ENCODE peak calls at places on chromosomes 5 and 9, in four cellular contexts. C is stomach, V is NT2/D1, O is GM23248. T is an unnamed sample.

GRCh38 chr9:83523684-83524083 is 14.5 kb downstream of the FRMD3 start:
- DNase-seq in O (no peak), V (no peak), C (no peak), T (no peak)

GRCh38 chr9:77744877-77745435 is 96.8 kb upstream of the GNA14 start:
- DNase-seq in V (no peak), C (no peak), O (no peak), T (no peak)

GRCh38 chr5:168002116-168002515 is 289.3 kb upstream of the WWC1 start:
- DNase-seq in O (no peak), V (no peak), C (no peak), T (no peak)

GRCh38 chr5:6399978-6400910 is 21.9 kb upstream of the MED10 start:
- DNase-seq in V (no peak), O (peak; percentile 50), C (no peak), T (no peak)

GRCh38 chr5:98605010-98605425 is 168.4 kb upstream of the RGMB start:
- DNase-seq in O (peak; percentile 28), V (no peak), C (no peak), T (no peak)

GRCh38 chr5:27814211-27814610 is 775.8 kb upstream of the CDH9 start:
- DNase-seq in O (no peak), C (no peak), V (no peak), T (no peak)

GRCh38 chr5:54460181-54460919 is 4.9 kb downstream of the HSPB3 start:
- DNase-seq in V (no peak), O (peak; percentile 85), C (no peak), T (no peak)

GRCh38 chr5:68178579-68178978 is 37.0 kb upstream of the PIK3R1 start:
- DNase-seq in O (no peak), C (no peak), V (no peak), T (no peak)

GRCh38 chr9:83449166-83449565 is 89.0 kb downstream of the FRMD3 start:
- DNase-seq in C (no peak), V (no peak), O (no peak), T (no peak)

GRCh38 chr9:124133752-124134151 is 122.2 kb downstream of the LHX2 start:
- DNase-seq in V (no peak), O (peak; percentile 59), C (peak; percentile 57), T (no peak)

GRCh38 chr5:76476639-76477038 is 73.6 kb downstream of the IQGAP2 start:
- DNase-seq in O (no peak), V (no peak), C (no peak), T (no peak)

GRCh38 chr5:159911349-159911748 is 4.9 kb upstream of the ADRA1B start:
- DNase-seq in V (no peak), O (no peak), C (no peak), T (no peak)

GRCh38 chr9:27276182-27277030 is 20.5 kb downstream of the EQTN start:
- DNase-seq in O (peak; percentile 67), V (peak; percentile 25), C (no peak), T (peak; percentile 20)

GRCh38 chr9:23123048-23123632 is 676.5 kb downstream of the DMRTA1 start:
- DNase-seq in O (peak; percentile 53), V (peak; percentile 48), C (no peak), T (peak; percentile 37)

DNA sequence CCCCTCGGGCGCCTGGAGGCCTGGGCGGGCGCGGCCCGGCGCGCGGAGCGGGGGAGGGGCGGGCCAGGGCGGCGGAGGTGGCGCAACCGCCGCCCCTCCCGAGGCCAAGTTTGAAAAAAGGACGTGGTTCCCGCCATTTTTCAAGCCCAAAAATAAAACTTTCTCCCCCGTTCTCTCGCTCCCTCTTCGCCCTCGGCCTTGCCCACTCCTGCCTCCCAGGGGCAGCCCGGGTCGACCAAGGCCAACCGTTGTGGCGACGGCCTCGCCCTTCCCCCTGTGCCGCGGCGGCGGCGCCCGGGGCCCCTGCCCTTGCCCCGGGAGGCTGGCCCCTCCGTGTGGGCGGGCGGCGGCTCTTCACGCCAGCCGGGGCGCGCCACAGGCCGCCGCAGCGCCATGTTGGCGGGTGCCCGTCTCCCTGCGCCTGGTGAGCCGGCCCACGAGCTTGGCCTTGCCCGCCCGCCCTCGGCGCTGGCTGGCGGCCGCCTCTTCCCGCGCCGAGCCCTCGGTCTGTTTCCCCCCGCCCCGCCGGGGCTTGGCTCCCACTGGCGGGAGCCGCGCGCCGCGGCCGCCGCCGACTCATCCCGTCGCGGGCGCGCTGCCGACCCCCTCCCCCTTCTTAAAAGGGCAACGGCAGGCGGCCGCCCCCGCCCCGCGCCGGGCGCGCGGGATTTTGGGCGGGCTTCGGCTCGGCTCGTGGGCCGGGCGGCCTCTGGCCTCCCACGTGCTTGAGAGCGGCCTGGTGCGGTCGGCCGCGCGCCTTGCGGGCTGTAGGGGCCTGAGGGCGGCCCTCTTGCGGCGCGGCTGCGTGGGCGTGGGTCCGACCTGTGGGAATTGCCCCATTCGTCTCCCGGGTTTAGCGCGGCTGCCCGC is 1.3 kb downstream of the ANP32B start:
- DNase-seq in V (no peak), C (peak; percentile 81), O (peak; percentile 90), T (no peak)
- H3K4me1 ChIP-seq in V (peaks cover 4% of the 10 kb centered on the region), C (peaks cover 49% of the 10 kb centered on the region), O (peaks cover 29% of the 10 kb centered on the region), T (no peaks in the 10 kb centered on the region)

DNA sequence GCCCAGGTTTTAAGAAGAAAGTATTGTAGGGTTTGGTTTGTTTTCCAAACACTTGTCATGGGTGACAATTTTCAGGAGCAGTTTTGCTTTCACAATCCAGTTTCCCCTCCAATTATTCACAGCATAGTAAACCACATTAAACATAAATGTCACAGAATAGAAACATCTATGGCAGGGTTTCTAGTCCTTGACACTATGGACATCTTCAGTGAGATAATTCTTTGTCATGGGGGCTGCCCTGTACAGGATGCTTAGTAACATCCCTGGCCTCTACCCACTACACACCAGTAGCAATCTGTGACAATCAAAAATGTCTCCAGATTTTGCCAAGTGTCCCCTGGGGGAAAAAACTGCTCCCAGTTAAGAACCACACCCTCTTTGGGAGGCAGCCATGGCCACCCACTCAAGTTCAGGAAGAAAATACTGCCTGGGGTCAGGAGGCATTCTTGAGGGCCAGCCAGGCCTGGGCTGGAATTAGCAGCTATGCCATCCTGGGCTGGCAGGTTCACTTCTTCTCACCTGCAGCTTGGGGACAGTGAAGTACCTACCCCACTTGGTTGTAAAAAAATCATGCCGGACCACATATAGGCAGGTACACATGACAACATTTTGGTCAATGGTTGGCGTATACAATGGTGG is 116.3 kb downstream of the HSD17B3 start:
- DNase-seq in C (peak; percentile 59), O (no peak), V (no peak), T (no peak)
- H3K4me3 ChIP-seq in C (no peak overlapping the region), O (no peak overlapping the region), V (no peak overlapping the region), T (no peak overlapping the region)

DNA sequence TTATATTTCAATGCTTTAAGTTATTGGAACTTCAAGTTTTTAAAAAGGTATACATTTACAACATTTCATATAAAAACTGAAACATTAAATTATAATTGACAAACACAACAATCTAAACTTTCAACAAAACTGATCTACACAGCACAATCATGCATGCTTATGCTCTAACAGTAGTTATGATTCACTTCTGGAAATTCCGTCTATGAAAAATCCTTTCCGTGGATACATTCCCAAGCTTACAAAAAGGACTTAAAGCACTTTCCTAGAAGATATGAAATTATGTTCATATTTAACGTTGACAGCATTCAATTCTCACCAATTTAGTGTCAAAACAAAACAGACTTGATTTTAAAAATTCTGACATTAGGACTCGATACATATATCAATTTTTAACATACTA is 3.7 kb downstream of the HNRNPH1 start:
- DNase-seq in O (peak; percentile 72), C (no peak), V (no peak), T (no peak)
- H3K4me1 ChIP-seq in O (peaks cover 41% of the 10 kb centered on the region), C (peaks cover 77% of the 10 kb centered on the region), V (peaks cover 2% of the 10 kb centered on the region), T (peaks cover 6% of the 10 kb centered on the region)

GRCh38 chr5:10533218-10533617 is 30.7 kb upstream of the ANKRD33B start:
- DNase-seq in O (no peak), C (no peak), V (no peak), T (no peak)
- H3K4me3 ChIP-seq in O (no peak overlapping the region), C (no peak overlapping the region), V (no peak overlapping the region), T (no peak overlapping the region)

GRCh38 chr5:149528661-149529060 is 22.6 kb downstream of the CSNK1A1 start:
- DNase-seq in O (no peak), C (no peak), V (no peak), T (no peak)

GRCh38 chr5:149537374-149537959 is 13.8 kb downstream of the CSNK1A1 start:
- DNase-seq in C (no peak), V (no peak), O (no peak), T (no peak)

GRCh38 chr5:149526855-149527590 is 24.2 kb downstream of the CSNK1A1 start:
- DNase-seq in C (no peak), O (peak; percentile 16), V (no peak), T (no peak)

GRCh38 chr5:149529463-149529862 is 21.8 kb downstream of the CSNK1A1 start:
- DNase-seq in C (no peak), O (no peak), V (no peak), T (no peak)

DNA sequence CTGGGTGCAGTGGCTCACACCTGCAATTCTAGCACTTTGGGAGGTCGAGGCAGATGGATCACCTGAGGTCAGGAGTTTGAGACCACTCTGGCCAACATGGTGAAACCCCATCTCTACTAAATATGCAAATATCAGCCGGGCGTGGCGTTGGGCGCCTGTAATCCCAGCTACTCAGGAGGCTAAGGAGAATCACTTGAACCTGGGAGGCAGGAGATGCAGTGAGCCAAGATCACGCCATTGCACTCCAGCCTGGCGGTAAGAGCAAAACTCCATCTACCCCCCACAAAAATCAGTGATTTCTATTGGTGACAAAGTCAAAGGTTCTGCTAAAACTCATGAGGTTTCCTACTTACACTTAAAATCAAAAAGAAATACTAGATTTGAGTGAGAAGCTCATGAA is 18.8 kb downstream of the CSNK1A1 start:
- DNase-seq in V (no peak), O (no peak), C (no peak), T (no peak)
- H3K4me1 ChIP-seq in V (no peaks in the 10 kb centered on the region), O (peaks cover 43% of the 10 kb centered on the region), C (peaks cover 75% of the 10 kb centered on the region), T (peaks cover 2% of the 10 kb centered on the region)

GRCh38 chr5:9343146-9343850 is 202.6 kb downstream of the SEMA5A start:
- DNase-seq in C (no peak), O (peak; percentile 54), V (no peak), T (no peak)
- H3K4me3 ChIP-seq in C (no peak overlapping the region), O (no peak overlapping the region), V (no peak overlapping the region), T (no peak overlapping the region)

DNA sequence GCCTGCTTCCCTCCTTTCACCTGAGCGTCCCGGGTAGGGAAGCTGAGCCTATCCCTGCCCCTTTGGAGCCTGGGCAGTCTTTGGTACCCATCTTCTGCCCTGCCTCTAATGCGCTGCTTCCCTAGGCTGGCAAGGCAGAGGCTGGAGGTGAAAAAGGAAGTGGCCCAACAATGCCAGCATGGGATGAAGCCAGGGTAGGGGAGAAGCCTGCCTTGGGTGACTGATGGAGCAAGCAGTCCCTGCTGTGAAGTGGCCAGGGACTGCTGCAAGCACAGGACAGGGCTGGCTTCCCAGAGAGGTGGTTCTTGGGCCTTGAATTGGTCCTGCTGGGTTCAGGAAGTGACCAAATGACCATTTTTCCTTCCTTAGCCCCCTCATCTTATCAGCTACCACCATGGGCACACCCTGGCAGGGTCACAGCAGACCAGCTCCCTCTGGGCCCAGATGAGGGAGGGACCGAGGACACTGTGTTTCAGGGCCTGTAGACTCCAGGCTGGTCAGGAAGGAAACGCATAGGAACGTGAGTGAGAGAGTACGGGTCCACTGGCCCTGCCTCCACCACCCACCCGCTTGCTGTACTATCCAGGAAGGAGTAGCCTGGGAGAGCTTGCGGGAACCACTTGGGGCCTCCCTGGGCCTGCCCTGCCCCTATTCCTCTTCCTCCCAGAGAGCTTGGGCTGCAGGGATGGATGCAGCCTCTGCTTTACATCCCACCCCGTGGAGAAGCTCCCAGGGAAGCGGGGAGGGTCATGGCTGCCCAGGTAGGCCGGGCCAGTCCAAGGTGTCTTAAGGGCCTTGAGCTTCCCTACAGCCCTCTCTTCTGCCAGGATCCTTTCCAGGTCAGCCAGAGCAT is 102.6 kb downstream of the DAB2IP start:
- DNase-seq in O (no peak), V (no peak), C (no peak), T (no peak)
- H3K4me1 ChIP-seq in O (peaks cover 6% of the 10 kb centered on the region), V (peaks cover 33% of the 10 kb centered on the region), C (peaks cover 74% of the 10 kb centered on the region), T (no peaks in the 10 kb centered on the region)